ENCODE peak calls at places on chromosome 6, in eight cellular contexts. One of them, this sample, is unnamed.

GRCh38 chr6:22526753-22527152 is 42.6 kb upstream of the HDGFL1 start:
- DNase-seq in heart left ventricle: no peak
- DNase-seq in adrenal gland: no peak
- DNase-seq in suprapubic skin: no peak
- DNase-seq in gastrocnemius medialis: no peak
- DNase-seq in mucosa of descending colon: no peak
- DNase-seq in fibroblast of lung: peak; percentile 17
- DNase-seq in BE2C: no peak
- DNase-seq in this sample: no peak

GRCh38 chr6:134589512-134589911 is 271.6 kb upstream of the SGK1 start:
- DNase-seq in heart left ventricle: no peak
- DNase-seq in adrenal gland: no peak
- DNase-seq in suprapubic skin: no peak
- DNase-seq in gastrocnemius medialis: no peak
- DNase-seq in mucosa of descending colon: no peak
- DNase-seq in fibroblast of lung: peak; percentile 99
- DNase-seq in BE2C: no peak
- DNase-seq in this sample: no peak

GRCh38 chr6:135256866-135257265 is 75.8 kb downstream of the MYB start:
- DNase-seq in heart left ventricle: no peak
- DNase-seq in adrenal gland: no peak
- DNase-seq in suprapubic skin: no peak
- DNase-seq in gastrocnemius medialis: no peak
- DNase-seq in mucosa of descending colon: no peak
- DNase-seq in fibroblast of lung: no peak
- DNase-seq in BE2C: no peak
- DNase-seq in this sample: no peak

GRCh38 chr6:85490516-85491248 is 40.8 kb downstream of the NT5E start:
- DNase-seq in heart left ventricle: no peak
- DNase-seq in adrenal gland: no peak
- DNase-seq in suprapubic skin: no peak
- DNase-seq in gastrocnemius medialis: no peak
- DNase-seq in mucosa of descending colon: no peak
- DNase-seq in fibroblast of lung: peak; percentile 68
- DNase-seq in BE2C: no peak
- DNase-seq in this sample: no peak

GRCh38 chr6:42417641-42418112 is 34.0 kb downstream of the TRERF1 start:
- DNase-seq in heart left ventricle: no peak
- DNase-seq in adrenal gland: no peak
- DNase-seq in suprapubic skin: no peak
- DNase-seq in gastrocnemius medialis: no peak
- DNase-seq in mucosa of descending colon: no peak
- DNase-seq in fibroblast of lung: peak; percentile 78
- DNase-seq in BE2C: no peak
- DNase-seq in this sample: no peak

GRCh38 chr6:165184192-165184979 is 125.0 kb downstream of the C6orf118 start:
- DNase-seq in heart left ventricle: peak; percentile 60
- DNase-seq in adrenal gland: no peak
- DNase-seq in suprapubic skin: no peak
- DNase-seq in gastrocnemius medialis: peak; percentile 21
- DNase-seq in mucosa of descending colon: no peak
- DNase-seq in fibroblast of lung: peak; percentile 7
- DNase-seq in BE2C: no peak
- DNase-seq in this sample: no peak

GRCh38 chr6:31632279-31632946 is 11.9 kb downstream of the PRRC2A start:
- DNase-seq in heart left ventricle: no peak
- DNase-seq in adrenal gland: no peak
- DNase-seq in suprapubic skin: no peak
- DNase-seq in gastrocnemius medialis: no peak
- DNase-seq in mucosa of descending colon: no peak
- DNase-seq in fibroblast of lung: no peak
- DNase-seq in BE2C: no peak
- DNase-seq in this sample: no peak

GRCh38 chr6:25181923-25182322 is 97.3 kb upstream of the CARMIL1 start:
- DNase-seq in heart left ventricle: no peak
- DNase-seq in adrenal gland: no peak
- DNase-seq in suprapubic skin: no peak
- DNase-seq in gastrocnemius medialis: no peak
- DNase-seq in mucosa of descending colon: no peak
- DNase-seq in fibroblast of lung: peak; percentile 51
- DNase-seq in BE2C: no peak
- DNase-seq in this sample: no peak

GRCh38 chr6:38063973-38064372 is 244.4 kb downstream of the ZFAND3 start:
- DNase-seq in heart left ventricle: no peak
- DNase-seq in adrenal gland: no peak
- DNase-seq in suprapubic skin: no peak
- DNase-seq in gastrocnemius medialis: no peak
- DNase-seq in mucosa of descending colon: no peak
- DNase-seq in fibroblast of lung: no peak
- DNase-seq in BE2C: no peak
- DNase-seq in this sample: no peak

GRCh38 chr6:53547166-53547814 is 2.4 kb upstream of the GCLC start:
- DNase-seq in heart left ventricle: no peak
- DNase-seq in adrenal gland: no peak
- DNase-seq in suprapubic skin: no peak
- DNase-seq in gastrocnemius medialis: no peak
- DNase-seq in mucosa of descending colon: no peak
- DNase-seq in fibroblast of lung: no peak
- DNase-seq in BE2C: no peak
- DNase-seq in this sample: no peak

GRCh38 chr6:125114248-125114858 is 39.2 kb upstream of the TPD52L1 start:
- DNase-seq in heart left ventricle: peak; percentile 44
- DNase-seq in adrenal gland: peak; percentile 85
- DNase-seq in suprapubic skin: no peak
- DNase-seq in gastrocnemius medialis: peak; percentile 41
- DNase-seq in mucosa of descending colon: no peak
- DNase-seq in fibroblast of lung: peak; percentile 42
- DNase-seq in BE2C: peak; percentile 40
- DNase-seq in this sample: peak; percentile 54

GRCh38 chr6:15956205-15957106 is 172.4 kb upstream of the MYLIP start:
- DNase-seq in heart left ventricle: no peak
- DNase-seq in adrenal gland: no peak
- DNase-seq in suprapubic skin: no peak
- DNase-seq in gastrocnemius medialis: no peak
- DNase-seq in mucosa of descending colon: peak; percentile 73
- DNase-seq in fibroblast of lung: no peak
- DNase-seq in BE2C: no peak
- DNase-seq in this sample: no peak

GRCh38 chr6:20751293-20751946 is 217.2 kb downstream of the CDKAL1 start:
- DNase-seq in heart left ventricle: no peak
- DNase-seq in adrenal gland: no peak
- DNase-seq in suprapubic skin: no peak
- DNase-seq in gastrocnemius medialis: no peak
- DNase-seq in mucosa of descending colon: no peak
- DNase-seq in fibroblast of lung: peak; percentile 21
- DNase-seq in BE2C: no peak
- DNase-seq in this sample: no peak

GRCh38 chr6:37674161-37674560 is 23.5 kb downstream of the MDGA1 start:
- DNase-seq in heart left ventricle: no peak
- DNase-seq in adrenal gland: no peak
- DNase-seq in suprapubic skin: no peak
- DNase-seq in gastrocnemius medialis: no peak
- DNase-seq in mucosa of descending colon: no peak
- DNase-seq in fibroblast of lung: no peak
- DNase-seq in BE2C: peak; percentile 86
- DNase-seq in this sample: no peak

GRCh38 chr6:996271-996852 is 303.4 kb upstream of the EXOC2 start:
- DNase-seq in heart left ventricle: no peak
- DNase-seq in adrenal gland: no peak
- DNase-seq in suprapubic skin: no peak
- DNase-seq in gastrocnemius medialis: no peak
- DNase-seq in mucosa of descending colon: no peak
- DNase-seq in fibroblast of lung: no peak
- DNase-seq in BE2C: no peak
- DNase-seq in this sample: no peak

GRCh38 chr6:128569737-128570438 is 49.5 kb upstream of the PTPRK start:
- DNase-seq in heart left ventricle: no peak
- DNase-seq in adrenal gland: no peak
- DNase-seq in suprapubic skin: no peak
- DNase-seq in gastrocnemius medialis: no peak
- DNase-seq in mucosa of descending colon: no peak
- DNase-seq in fibroblast of lung: peak; percentile 92
- DNase-seq in BE2C: no peak
- DNase-seq in this sample: no peak

GRCh38 chr6:43733471-43734293 is 36.3 kb upstream of the VEGFA start:
- DNase-seq in heart left ventricle: no peak
- DNase-seq in adrenal gland: no peak
- DNase-seq in suprapubic skin: peak; percentile 39
- DNase-seq in gastrocnemius medialis: no peak
- DNase-seq in mucosa of descending colon: no peak
- DNase-seq in fibroblast of lung: no peak
- DNase-seq in BE2C: no peak
- DNase-seq in this sample: peak; percentile 33

GRCh38 chr6:78749326-78749725 is 118.0 kb upstream of the IRAK1BP1 start:
- DNase-seq in heart left ventricle: no peak
- DNase-seq in adrenal gland: no peak
- DNase-seq in suprapubic skin: no peak
- DNase-seq in gastrocnemius medialis: no peak
- DNase-seq in mucosa of descending colon: no peak
- DNase-seq in fibroblast of lung: peak; percentile 75
- DNase-seq in BE2C: no peak
- DNase-seq in this sample: no peak

DNA sequence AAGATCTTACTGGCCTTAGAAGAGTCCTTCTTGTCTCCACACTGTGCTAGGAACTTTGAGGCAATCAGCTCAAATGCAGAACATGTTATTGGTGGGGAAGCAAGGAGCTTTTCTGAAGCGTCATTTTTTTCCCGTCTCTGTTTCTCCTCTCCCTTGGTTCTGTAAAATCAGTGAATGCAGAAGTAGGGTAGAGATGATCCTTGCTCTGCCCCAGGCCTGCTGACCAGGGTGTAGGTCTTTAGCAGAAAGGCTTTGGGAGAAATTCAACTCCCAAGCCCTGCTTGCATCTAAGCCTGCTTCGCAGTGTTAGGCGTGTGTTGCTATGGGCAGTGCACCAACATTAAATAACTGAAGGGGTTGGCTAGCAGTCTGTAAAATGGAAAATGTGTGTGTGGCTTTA is 45.8 kb downstream of the SASH1 start:
- DNase-seq in heart left ventricle: no peak
- DNase-seq in adrenal gland: no peak
- DNase-seq in suprapubic skin: no peak
- DNase-seq in gastrocnemius medialis: no peak
- DNase-seq in mucosa of descending colon: no peak
- DNase-seq in fibroblast of lung: no peak
- DNase-seq in BE2C: no peak
- DNase-seq in this sample: no peak
- H3K4me1 ChIP-seq in heart left ventricle: peaks cover 35% of the 10 kb centered on the region
- H3K4me1 ChIP-seq in adrenal gland: no peaks in the 10 kb centered on the region
- H3K4me1 ChIP-seq in suprapubic skin: peaks cover 20% of the 10 kb centered on the region
- H3K4me1 ChIP-seq in gastrocnemius medialis: no peaks in the 10 kb centered on the region
- H3K4me1 ChIP-seq in mucosa of descending colon: no peaks in the 10 kb centered on the region
- H3K4me1 ChIP-seq in fibroblast of lung: no peaks in the 10 kb centered on the region
- H3K4me1 ChIP-seq in BE2C: no peaks in the 10 kb centered on the region
- H3K4me1 ChIP-seq in this sample: no peaks in the 10 kb centered on the region

DNA sequence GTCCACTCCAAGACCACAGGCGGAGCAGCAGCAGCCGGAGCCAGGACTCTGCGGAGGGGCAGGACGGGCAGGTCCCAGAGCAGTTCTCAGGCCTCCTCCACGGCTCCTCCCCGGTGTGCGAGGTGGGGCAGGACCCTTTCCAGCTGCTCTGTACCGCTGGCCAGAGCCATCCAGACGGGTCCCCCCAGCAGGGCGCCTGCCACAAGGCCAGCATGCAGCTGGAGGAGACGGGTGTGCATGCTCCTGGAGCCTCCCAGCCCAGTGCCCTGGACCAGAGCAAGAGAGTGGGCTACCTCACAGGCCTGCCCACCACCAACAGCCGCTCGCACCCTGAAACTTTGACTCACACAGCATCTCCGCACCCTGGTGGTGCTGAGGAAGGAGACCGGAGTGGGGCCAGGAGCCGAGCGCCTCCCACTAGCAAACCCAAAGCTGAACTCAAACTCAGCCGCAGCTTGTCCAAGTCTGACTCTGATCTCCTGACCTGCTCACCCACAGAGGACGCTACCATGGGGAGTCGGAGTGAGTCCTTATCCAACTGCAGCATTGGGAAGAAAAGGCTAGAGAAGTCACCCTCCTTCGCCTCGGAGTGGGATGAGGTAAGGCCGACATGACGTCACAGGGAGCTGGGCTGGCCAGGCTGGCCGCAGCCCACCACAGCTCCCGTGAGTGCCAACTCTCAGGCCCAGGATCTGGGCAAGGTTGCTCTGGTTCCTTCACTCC is 123.5 kb downstream of the TCP11 start:
- DNase-seq in heart left ventricle: peak; percentile 74
- DNase-seq in adrenal gland: peak; percentile 71
- DNase-seq in suprapubic skin: peak; percentile 66
- DNase-seq in gastrocnemius medialis: no peak
- DNase-seq in mucosa of descending colon: peak; percentile 57
- DNase-seq in fibroblast of lung: no peak
- DNase-seq in BE2C: no peak
- DNase-seq in this sample: no peak
- H3K4me3 ChIP-seq in heart left ventricle: peak overlapping the region; percentile 53
- H3K4me3 ChIP-seq in adrenal gland: peak overlapping the region; percentile 44
- H3K4me3 ChIP-seq in suprapubic skin: peak overlapping the region; percentile 53
- H3K4me3 ChIP-seq in gastrocnemius medialis: peak overlapping the region; percentile 59
- H3K4me3 ChIP-seq in mucosa of descending colon: no peak overlapping the region
- H3K4me3 ChIP-seq in fibroblast of lung: peak overlapping the region; percentile 50
- H3K4me3 ChIP-seq in BE2C: no peak overlapping the region
- H3K4me3 ChIP-seq in this sample: peak overlapping the region; percentile 6

DNA sequence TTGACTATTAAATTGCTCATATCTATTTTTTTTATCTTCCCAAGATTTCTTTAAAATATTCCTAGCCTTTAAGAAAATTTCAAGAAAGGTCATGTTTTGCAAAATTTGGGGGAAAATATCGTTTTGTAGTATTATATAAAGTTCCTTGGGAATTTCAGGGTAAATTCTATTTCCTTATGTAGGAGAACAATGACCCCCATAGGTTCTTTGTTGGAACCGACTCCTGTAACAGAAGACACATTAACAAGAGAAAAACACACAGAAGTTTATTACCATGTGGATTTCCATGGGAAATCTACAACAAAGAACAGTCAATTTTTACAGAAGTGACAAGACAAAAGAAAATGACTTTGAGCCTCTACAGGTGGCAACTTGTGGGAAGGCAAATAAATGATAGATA is 68.1 kb downstream of the ADGB start:
- DNase-seq in heart left ventricle: no peak
- DNase-seq in adrenal gland: no peak
- DNase-seq in suprapubic skin: no peak
- DNase-seq in gastrocnemius medialis: no peak
- DNase-seq in mucosa of descending colon: no peak
- DNase-seq in fibroblast of lung: no peak
- DNase-seq in BE2C: no peak
- DNase-seq in this sample: no peak
- H3K4me1 ChIP-seq in heart left ventricle: no peaks in the 10 kb centered on the region
- H3K4me1 ChIP-seq in adrenal gland: no peaks in the 10 kb centered on the region
- H3K4me1 ChIP-seq in suprapubic skin: no peaks in the 10 kb centered on the region
- H3K4me1 ChIP-seq in gastrocnemius medialis: no peaks in the 10 kb centered on the region
- H3K4me1 ChIP-seq in mucosa of descending colon: no peaks in the 10 kb centered on the region
- H3K4me1 ChIP-seq in fibroblast of lung: no peaks in the 10 kb centered on the region
- H3K4me1 ChIP-seq in BE2C: no peaks in the 10 kb centered on the region
- H3K4me1 ChIP-seq in this sample: no peaks in the 10 kb centered on the region

DNA sequence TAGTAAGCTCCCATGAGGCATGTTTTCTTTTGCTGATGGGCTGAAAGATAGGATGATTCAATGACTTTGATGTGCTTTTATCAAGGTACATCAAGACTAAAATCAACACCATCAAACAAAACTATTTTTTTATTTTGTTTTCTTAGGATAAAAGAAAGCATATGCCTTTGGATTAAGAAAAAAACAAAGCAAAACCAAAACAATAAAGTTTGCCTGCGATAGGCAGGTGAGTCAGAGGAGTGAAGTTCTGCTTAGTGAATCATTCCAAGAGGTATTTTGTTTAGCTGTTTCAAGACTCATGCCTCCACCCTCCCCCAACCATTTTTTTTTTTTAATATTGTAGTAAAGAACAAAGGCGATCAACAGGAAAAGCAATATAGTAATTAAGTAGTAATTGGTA is 482.6 kb upstream of the MANEA start:
- DNase-seq in heart left ventricle: no peak
- DNase-seq in adrenal gland: no peak
- DNase-seq in suprapubic skin: no peak
- DNase-seq in gastrocnemius medialis: no peak
- DNase-seq in mucosa of descending colon: no peak
- DNase-seq in fibroblast of lung: peak; percentile 78
- DNase-seq in BE2C: no peak
- DNase-seq in this sample: no peak
- H3K4me3 ChIP-seq in heart left ventricle: no peak overlapping the region
- H3K4me3 ChIP-seq in adrenal gland: no peak overlapping the region
- H3K4me3 ChIP-seq in suprapubic skin: no peak overlapping the region
- H3K4me3 ChIP-seq in gastrocnemius medialis: no peak overlapping the region
- H3K4me3 ChIP-seq in mucosa of descending colon: no peak overlapping the region
- H3K4me3 ChIP-seq in fibroblast of lung: no peak overlapping the region
- H3K4me3 ChIP-seq in BE2C: no peak overlapping the region
- H3K4me3 ChIP-seq in this sample: peak overlapping the region; percentile 36